ENCODE peak calls at places on chromosome 15, in eight cellular contexts. H is psoas muscle, Y is neural progenitor cell, M is right atrium auricular region, R is lower lobe of right lung, E is aorta, Z is heart right ventricle, V is upper lobe of right lung. X is an unnamed sample. For H3K36me3, H3K4me1 and H3K9me3, the result is how much of the 10 kb centered on the place peaks cover.

GRCh38 chr15:66388576-66388975 is 1.9 kb downstream of the MAP2K1 start:
- DNase-seq in Y (no peak), E (no peak), M (no peak), Z (no peak), H (no peak), R (no peak), V (no peak), X (no peak)

GRCh38 chr15:51829360-51830278 is at the start of gene TMOD3:
- DNase-seq in Z (peak), R (peak), M (peak), V (peak), E (peak), Y (peak), H (peak), X (peak)

GRCh38 chr15:92009162-92009561 is 155.7 kb downstream of the SLCO3A1 start:
- DNase-seq in E (no peak), Y (no peak), Z (no peak), H (no peak), V (no peak), M (no peak), R (no peak), X (no peak)

GRCh38 chr15:68206711-68207151 is 1.6 kb upstream of the CALML4 start:
- DNase-seq in E (no peak), Y (no peak), V (no peak), M (no peak), H (no peak), R (no peak), Z (no peak), X (peak)

GRCh38 chr15:69854521-69855171 is 243.1 kb downstream of the TLE3 start:
- DNase-seq in V (no peak), H (no peak), Z (no peak), M (no peak), E (no peak), Y (no peak), R (no peak), X (peak)

GRCh38 chr15:80514071-80514780 is 110.0 kb downstream of the ARNT2 start:
- DNase-seq in M (no peak), R (no peak), Z (no peak), E (no peak), Y (no peak), V (no peak), H (no peak), X (no peak)

GRCh38 chr15:90623854-90624253 is 93.3 kb upstream of the BLM start:
- DNase-seq in V (no peak), R (no peak), E (no peak), Z (no peak), Y (no peak), H (no peak), M (no peak), X (no peak)

GRCh38 chr15:70852501-70853269 is 1.3 kb downstream of the LARP6 start:
- DNase-seq in Y (no peak), V (no peak), Z (no peak), M (no peak), H (no peak), R (no peak), E (no peak), X (no peak)

GRCh38 chr15:101086394-101087171 is 165.3 kb downstream of the CHSY1 start:
- DNase-seq in M (no peak), V (no peak), Y (no peak), R (no peak), H (no peak), E (peak), Z (no peak), X (peak)

GRCh38 chr15:60546764-60547163 is 67.8 kb upstream of the ICE2 start:
- DNase-seq in Y (no peak), R (no peak), Z (no peak), M (no peak), V (no peak), E (no peak), H (no peak), X (no peak)

GRCh38 chr15:85000189-85000864 is 18.7 kb downstream of the PDE8A start:
- DNase-seq in M (no peak), Y (no peak), Z (no peak), V (no peak), R (no peak), H (no peak), E (no peak), X (no peak)

GRCh38 chr15:90221251-90221900 is 12.4 kb downstream of the CIB1 start:
- DNase-seq in V (peak), H (peak), M (peak), Z (peak), E (peak), R (peak), Y (peak), X (no peak)

GRCh38 chr15:62119224-62119925 is 45.7 kb downstream of the C2CD4B start:
- DNase-seq in H (no peak), Y (no peak), R (no peak), Z (peak), M (no peak), E (no peak), V (no peak), X (no peak)

GRCh38 chr15:89129123-89129815 is 41.0 kb downstream of the ABHD2 start:
- DNase-seq in V (peak), R (peak), Y (peak), Z (no peak), E (peak), M (no peak), H (no peak), X (peak)

GRCh38 chr15:51649659-51650521 is 27.3 kb upstream of the DMXL2 start:
- DNase-seq in M (no peak), H (no peak), E (no peak), Z (peak), V (no peak), R (no peak), Y (peak), X (no peak)

GRCh38 chr15:66126057-66126855 is 127.3 kb downstream of the MEGF11 start:
- DNase-seq in R (no peak), H (no peak), V (no peak), E (no peak), Z (no peak), Y (peak), M (no peak), X (no peak)

GRCh38 chr15:51842852-51843737 is 13.6 kb downstream of the TMOD3 start:
- DNase-seq in Z (no peak), Y (no peak), V (no peak), M (no peak), H (no peak), E (no peak), R (no peak), X (no peak)

GRCh38 chr15:31291048-31291578 is 35.5 kb upstream of the KLF13 start:
- DNase-seq in Z (no peak), R (no peak), Y (no peak), E (no peak), H (no peak), M (no peak), V (no peak), X (no peak)

GRCh38 chr15:28107111-28107893 is 8.2 kb upstream of the OCA2 start:
- DNase-seq in M (no peak), V (peak), R (peak), E (no peak), H (no peak), Y (peak), Z (no peak), X (peak)

GRCh38 chr15:35505152-35505551 is 40.8 kb downstream of the DPH6 start:
- DNase-seq in V (no peak), R (no peak), M (no peak), Z (no peak), E (no peak), H (no peak), Y (no peak), X (no peak)

GRCh38 chr15:51759557-51760070 is 8.2 kb downstream of the TMOD2 start:
- DNase-seq in R (peak), Y (peak), M (no peak), V (peak), Z (peak), H (no peak), E (no peak), X (no peak)

GRCh38 chr15:45640610-45641009 is 5.8 kb downstream of the SQOR start:
- DNase-seq in M (no peak), R (no peak), H (no peak), E (no peak), Y (no peak), V (no peak), Z (no peak), X (no peak)

GRCh38 chr15:22839046-22839705 is 710 bp downstream of the NIPA2 start:
- DNase-seq in R (no peak), Z (no peak), E (no peak), M (no peak), H (no peak), Y (no peak), V (no peak), X (no peak)

GRCh38 chr15:80695911-80696651 is 971 bp downstream of the ABHD17C start:
- DNase-seq in R (peak), V (peak), H (peak), Y (peak), Z (peak), M (no peak), E (no peak), X (no peak)

GRCh38 chr15:74725845-74726773 is 781 bp upstream of the CYP1A1 start:
- DNase-seq in Y (peak), H (peak), Z (peak), E (peak), V (peak), R (peak), M (no peak), X (peak)

GRCh38 chr15:62739082-62739481 is 303.5 kb upstream of the TPM1 start:
- DNase-seq in Z (no peak), M (no peak), E (no peak), R (no peak), Y (no peak), H (no peak), V (no peak), X (no peak)

DNA sequence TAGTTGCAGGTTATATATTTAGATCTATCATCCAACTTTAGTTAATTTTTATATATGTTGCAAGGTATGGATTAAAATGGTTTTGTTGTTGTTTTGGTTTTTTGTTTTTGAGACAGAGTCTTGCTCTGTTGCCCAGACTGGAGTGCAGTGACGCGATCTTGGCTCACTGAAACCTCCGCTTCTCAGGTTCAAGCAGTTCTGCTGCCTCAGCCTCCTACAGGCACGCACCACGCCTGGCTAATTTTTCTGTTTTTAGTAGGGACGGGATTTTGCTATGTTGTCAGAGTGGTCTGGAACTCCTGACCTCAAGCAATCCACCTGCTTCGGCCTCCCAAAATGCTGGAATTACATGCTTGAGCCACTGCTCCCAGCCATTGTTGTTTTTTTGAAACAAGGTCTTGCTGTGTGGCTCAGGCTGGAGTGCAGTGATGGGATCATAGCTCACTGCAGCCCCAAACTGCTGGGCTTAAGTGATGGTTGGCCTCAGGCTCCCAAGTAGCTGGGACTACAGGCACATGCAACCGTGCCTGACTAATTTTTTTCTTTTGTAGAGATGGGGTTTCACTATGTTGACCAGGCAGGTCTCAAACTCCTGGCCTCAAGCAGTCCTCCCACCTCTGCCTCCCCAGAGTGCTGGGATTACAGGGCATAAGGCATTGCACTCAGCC is 92.0 kb downstream of the ZNF609 start:
- DNase-seq in V (no peak), Y (peak), R (no peak), H (no peak), E (no peak), Z (no peak), M (no peak), X (no peak)
- H3K36me3 ChIP-seq in V (under half), Y (under half), R (under half), H (under half), E (under half), Z (under half), M (under half), X (under half)

DNA sequence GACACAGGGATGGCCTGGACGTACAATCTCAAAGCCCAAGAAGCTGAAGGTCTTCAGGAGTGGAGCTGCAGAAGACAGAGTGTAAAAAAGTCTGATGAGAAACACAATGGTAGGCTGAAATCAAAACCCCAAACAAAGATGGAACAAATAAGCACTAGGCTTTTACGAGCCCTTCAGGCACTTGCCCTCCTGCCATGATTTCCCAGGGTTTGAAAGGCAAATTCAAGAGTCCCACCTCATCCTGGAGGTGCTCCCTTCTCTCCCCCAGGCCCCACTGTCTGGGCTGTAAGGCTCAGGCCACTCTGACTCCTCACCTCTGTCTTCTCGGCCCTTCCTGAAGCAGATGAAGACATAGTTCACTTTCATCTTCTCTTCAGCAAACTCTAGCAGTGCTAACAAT is 86.6 kb downstream of the RBPMS2 start:
- DNase-seq in H (no peak), Z (no peak), E (peak), R (no peak), M (no peak), V (no peak), Y (no peak), X (peak)
- H3K4me1 ChIP-seq in H (under half), Z (under half), E (under half), R (under half), M (half or more), V (under half), Y (under half), X (under half)

DNA sequence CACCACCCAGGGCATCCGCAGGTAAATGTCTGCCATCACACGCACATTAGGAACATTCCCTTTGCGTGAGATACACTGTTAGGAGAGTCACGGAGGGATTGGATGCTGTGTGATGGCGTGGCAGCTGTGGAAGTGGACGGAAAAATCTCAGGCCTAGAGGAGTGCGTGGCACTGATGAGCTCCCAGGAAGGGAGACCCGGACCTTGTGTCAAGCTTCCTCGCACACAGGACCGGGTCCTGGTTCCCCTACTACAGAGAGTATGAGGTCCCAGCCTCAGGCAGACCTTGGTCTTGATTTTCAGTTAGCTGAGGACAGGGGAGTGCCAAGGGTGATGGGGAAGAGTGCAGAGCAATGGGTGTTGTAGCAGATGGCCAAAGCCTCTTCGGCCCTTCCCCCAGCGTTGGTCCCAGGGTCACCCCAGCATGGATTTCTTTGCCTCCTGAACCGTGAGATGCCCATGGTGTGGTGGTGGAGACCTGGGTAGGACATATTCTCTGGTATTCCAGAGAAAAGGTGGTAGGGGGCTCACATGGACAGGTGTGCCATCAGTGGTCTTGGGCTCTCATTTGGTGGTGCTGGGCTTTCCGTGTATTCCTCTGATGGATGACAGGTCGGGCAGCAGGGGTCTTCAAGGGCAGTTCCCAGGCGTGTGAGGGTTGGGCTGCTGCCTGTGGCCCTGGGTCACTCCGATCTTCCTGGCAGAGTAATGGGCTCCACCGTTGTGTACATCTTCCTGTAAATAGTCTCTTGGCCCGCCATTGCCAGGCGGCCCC is 105.1 kb downstream of the SNRPN start:
- DNase-seq in Y (no peak), Z (no peak), R (peak), V (peak), M (no peak), E (peak), H (no peak), X (peak)
- H3K9me3 ChIP-seq in Y (under half), Z (half or more), R (half or more), V (half or more), M (half or more), E (half or more), H (half or more), X (half or more)

GRCh38 chr15:43390723-43391122 is 19.8 kb downstream of the TUBGCP4 start:
- DNase-seq in E (no peak), H (no peak), Z (no peak), Y (no peak), R (no peak), M (no peak), V (no peak), X (no peak)
- H3K36me3 ChIP-seq in E (under half), H (half or more), Z (under half), Y (under half), R (half or more), M (under half), V (under half), X (half or more)

GRCh38 chr15:39298563-39298962 is 282.3 kb upstream of the THBS1 start:
- DNase-seq in H (no peak), R (no peak), M (no peak), Z (no peak), E (no peak), V (no peak), Y (no peak), X (no peak)
- H3K4me1 ChIP-seq in H (under half), R (under half), M (under half), Z (under half), E (under half), V (under half), Y (under half), X (under half)

GRCh38 chr15:47334805-47335204 is 382.5 kb upstream of the SEMA6D start:
- DNase-seq in R (no peak), V (no peak), E (no peak), Z (no peak), H (no peak), Y (no peak), M (no peak), X (no peak)

GRCh38 chr15:47332481-47332880 is 384.8 kb upstream of the SEMA6D start:
- DNase-seq in M (no peak), E (no peak), H (no peak), Y (no peak), V (no peak), Z (no peak), R (no peak), X (no peak)

GRCh38 chr15:47326934-47327333 is 390.4 kb upstream of the SEMA6D start:
- DNase-seq in V (no peak), E (no peak), R (no peak), M (no peak), Z (no peak), H (no peak), Y (no peak), X (no peak)

GRCh38 chr15:47333758-47334157 is 383.5 kb upstream of the SEMA6D start:
- DNase-seq in E (no peak), H (no peak), V (no peak), M (no peak), Y (no peak), R (no peak), Z (no peak), X (no peak)

DNA sequence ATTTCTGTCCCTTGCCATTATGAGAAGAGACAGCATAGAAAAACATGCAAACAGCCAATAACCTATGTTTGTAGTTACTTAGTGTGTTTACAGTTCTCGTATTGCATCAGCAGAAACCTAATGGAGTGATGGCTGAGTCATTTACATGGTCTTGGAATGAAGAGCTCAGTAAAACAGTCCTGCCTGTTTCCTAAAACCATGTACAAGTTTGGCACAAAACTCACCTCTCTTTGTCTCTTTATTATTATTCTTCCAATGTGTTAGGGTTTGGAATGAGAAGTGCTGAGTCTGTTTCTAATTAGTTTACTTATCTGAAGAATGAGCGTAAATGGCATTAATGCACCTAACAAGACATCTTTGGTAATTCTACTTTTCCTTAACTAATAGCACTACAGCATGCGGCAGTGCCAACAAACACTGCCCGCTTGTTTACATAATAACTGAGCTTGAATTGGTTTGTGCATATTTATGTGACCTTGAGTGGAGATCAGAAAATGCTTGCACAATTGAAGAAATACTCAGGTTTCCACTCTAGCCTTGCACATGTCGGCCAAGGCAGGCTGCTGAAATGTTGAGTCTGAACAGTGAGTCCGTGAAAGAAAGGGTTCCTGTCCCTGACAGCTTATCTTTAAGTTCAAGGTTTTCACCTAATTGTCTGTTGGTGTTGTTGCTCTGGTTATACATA is 385.4 kb upstream of the SEMA6D start:
- DNase-seq in Y (no peak), V (no peak), Z (no peak), E (no peak), R (peak), H (no peak), M (no peak), X (no peak)
- H3K9me3 ChIP-seq in Y (under half), V (under half), Z (under half), E (under half), R (under half), H (under half), M (under half), X (under half)

DNA sequence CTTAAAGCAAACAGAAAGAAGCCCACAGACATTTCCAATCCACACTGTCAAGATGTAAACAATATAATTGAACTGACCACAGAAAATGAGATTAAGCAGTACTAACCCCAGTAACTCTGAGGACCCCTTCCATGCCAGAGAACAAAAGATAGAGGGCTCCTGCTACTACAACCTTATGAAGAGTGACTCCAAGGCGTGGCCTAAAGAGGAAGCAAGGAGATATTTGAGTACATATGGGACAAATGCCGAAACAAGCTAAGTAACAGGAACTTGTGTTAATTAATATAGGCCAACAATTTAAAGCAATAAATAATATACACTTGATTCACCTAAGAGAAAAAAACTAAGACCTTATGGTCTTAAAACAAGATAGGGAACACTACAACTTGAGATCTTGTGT is 25.0 kb upstream of the VPS39 start:
- DNase-seq in Y (no peak), Z (no peak), V (no peak), R (no peak), E (no peak), H (no peak), M (no peak), X (no peak)
- H3K36me3 ChIP-seq in Y (under half), Z (under half), V (half or more), R (half or more), E (under half), H (half or more), M (half or more), X (half or more)

DNA sequence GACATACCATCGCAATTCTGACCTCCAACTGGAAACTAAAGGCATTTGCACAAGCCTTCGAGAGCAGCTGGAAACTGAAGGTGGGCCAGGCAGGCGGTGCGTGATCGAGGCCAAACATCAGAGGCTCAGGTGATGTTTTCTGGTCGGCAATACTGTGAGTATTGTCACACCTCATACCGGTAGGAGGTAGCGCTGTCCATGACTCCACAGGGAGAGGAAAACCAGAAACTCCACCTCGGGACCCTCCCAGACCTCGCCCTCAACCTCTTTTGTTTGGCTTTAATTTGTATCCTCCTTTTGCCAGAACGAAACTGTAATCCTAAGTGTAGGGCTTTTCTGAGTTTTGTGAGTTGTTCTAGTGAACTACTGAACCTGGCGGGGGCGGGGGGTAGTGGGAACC is 43.6 kb downstream of the LDHAL6B start:
- DNase-seq in H (no peak), E (no peak), Y (no peak), Z (no peak), M (no peak), V (no peak), R (no peak), X (no peak)
- H3K4me1 ChIP-seq in H (under half), E (under half), Y (under half), Z (under half), M (under half), V (under half), R (under half), X (under half)

GRCh38 chr15:41603941-41604660 is 45.1 kb downstream of the TYRO3 start:
- DNase-seq in Z (peak), M (peak), E (peak), H (peak), Y (peak), R (peak), V (peak), X (peak)
- H3K9me3 ChIP-seq in Z (under half), M (under half), E (under half), H (under half), Y (under half), R (under half), V (under half), X (under half)

X was measured in spleen.